ENCODE peak calls at places on chromosome 10, in nine cellular contexts. D, E, T, I, S, Z, N, K and M are unnamed samples.

GRCh38 chr10:102767428-102768160 is 23.8 kb downstream of the WBP1L start:
- DNase-seq in D (no peak), E (no peak), T (no peak), I (no peak), S (no peak), Z (no peak), N (no peak), K (no peak), M (no peak)

GRCh38 chr10:25083546-25084111 is 67.2 kb downstream of the THNSL1 start:
- DNase-seq in D (no peak), E (no peak), T (no peak), I (no peak), S (no peak), Z (no peak), N (no peak), K (no peak), M (no peak)

GRCh38 chr10:9709849-9710248 is 1307.8 kb upstream of the CELF2 start:
- DNase-seq in D (no peak), E (no peak), T (no peak), I (no peak), S (no peak), Z (peak), N (no peak), K (no peak), M (no peak)

GRCh38 chr10:32955299-32955772 is 2.7 kb downstream of the ITGB1 start:
- DNase-seq in D (no peak), E (no peak), T (no peak), I (peak), S (no peak), Z (no peak), N (no peak), K (peak), M (peak)

GRCh38 chr10:28269842-28270456 is 32.9 kb downstream of the MPP7 start:
- DNase-seq in D (no peak), E (no peak), T (no peak), I (no peak), S (no peak), Z (no peak), N (no peak), K (no peak), M (no peak)

GRCh38 chr10:14244147-14244546 is 86.6 kb downstream of the FRMD4A start:
- DNase-seq in D (no peak), E (no peak), T (no peak), I (no peak), S (no peak), Z (peak), N (no peak), K (peak), M (no peak)

GRCh38 chr10:11381511-11381910 is 229.9 kb downstream of the USP6NL start:
- DNase-seq in D (no peak), E (no peak), T (no peak), I (no peak), S (no peak), Z (no peak), N (no peak), K (no peak), M (no peak)

GRCh38 chr10:23364378-23364777 is 19.8 kb upstream of the C10orf67 start:
- DNase-seq in D (no peak), E (no peak), T (no peak), I (no peak), S (no peak), Z (no peak), N (no peak), K (no peak), M (no peak)

GRCh38 chr10:114694735-114695134 is 36.7 kb upstream of the ABLIM1 start:
- DNase-seq in D (peak), E (no peak), T (peak), I (peak), S (peak), Z (peak), N (peak), K (peak), M (peak)

GRCh38 chr10:69571618-69572158 is 1.5 kb downstream of the NEUROG3 start:
- DNase-seq in D (no peak), E (no peak), T (no peak), I (no peak), S (no peak), Z (no peak), N (no peak), K (no peak), M (no peak)

GRCh38 chr10:100344386-100344785 is 2.6 kb upstream of the SCD start:
- DNase-seq in D (no peak), E (no peak), T (no peak), I (no peak), S (no peak), Z (no peak), N (no peak), K (no peak), M (no peak)

GRCh38 chr10:130721971-130722370 is 585.8 kb downstream of the GLRX3 start:
- DNase-seq in D (no peak), E (no peak), T (no peak), I (no peak), S (no peak), Z (no peak), N (no peak), K (no peak), M (no peak)

GRCh38 chr10:24513155-24513554 is 210.5 kb downstream of the ARHGAP21 start:
- DNase-seq in D (no peak), E (no peak), T (peak), I (peak), S (no peak), Z (peak), N (no peak), K (peak), M (no peak)

GRCh38 chr10:111360260-111360925 is 283.6 kb downstream of the ADRA2A start:
- DNase-seq in D (no peak), E (no peak), T (peak), I (peak), S (peak), Z (no peak), N (no peak), K (peak), M (no peak)

GRCh38 chr10:109591631-109592030 is 331.7 kb downstream of the XPNPEP1 start:
- DNase-seq in D (no peak), E (no peak), T (no peak), I (no peak), S (no peak), Z (no peak), N (no peak), K (no peak), M (no peak)

GRCh38 chr10:100008142-100008522 is 1.6 kb downstream of the DNMBP start:
- DNase-seq in D (no peak), E (no peak), T (no peak), I (peak), S (no peak), Z (peak), N (no peak), K (peak), M (peak)

GRCh38 chr10:119189811-119190282 is 11.2 kb upstream of the PRDX3 start:
- DNase-seq in D (no peak), E (peak), T (no peak), I (no peak), S (no peak), Z (peak), N (no peak), K (no peak), M (peak)

GRCh38 chr10:12971001-12971788 is 30.3 kb downstream of the CCDC3 start:
- DNase-seq in D (no peak), E (no peak), T (no peak), I (no peak), S (no peak), Z (no peak), N (no peak), K (no peak), M (no peak)

GRCh38 chr10:43849551-43849950 is 200.9 kb upstream of the ZNF32 start:
- DNase-seq in D (no peak), E (no peak), T (no peak), I (no peak), S (no peak), Z (no peak), N (no peak), K (no peak), M (no peak)

GRCh38 chr10:20289055-20289454 is 472.8 kb downstream of the PLXDC2 start:
- DNase-seq in D (no peak), E (no peak), T (no peak), I (no peak), S (no peak), Z (no peak), N (no peak), K (no peak), M (no peak)

GRCh38 chr10:96387601-96388000 is 28.8 kb upstream of the OPALIN start:
- DNase-seq in D (no peak), E (no peak), T (no peak), I (no peak), S (no peak), Z (no peak), N (no peak), K (no peak), M (no peak)

GRCh38 chr10:10462116-10462515 is 555.6 kb upstream of the CELF2 start:
- DNase-seq in D (no peak), E (no peak), T (no peak), I (no peak), S (no peak), Z (no peak), N (no peak), K (no peak), M (no peak)

GRCh38 chr10:73168486-73168844 is 546 bp downstream of the FAM149B1 start:
- DNase-seq in D (no peak), E (no peak), T (no peak), I (no peak), S (no peak), Z (no peak), N (no peak), K (peak), M (no peak)

GRCh38 chr10:34815174-34816066 is at the start of gene PARD3:
- DNase-seq in D (no peak), E (no peak), T (peak), I (peak), S (peak), Z (peak), N (peak), K (peak), M (peak)

GRCh38 chr10:69319911-69320316 is 41.6 kb downstream of the HK1 start:
- DNase-seq in D (no peak), E (no peak), T (no peak), I (no peak), S (peak), Z (no peak), N (no peak), K (no peak), M (no peak)

GRCh38 chr10:3825862-3826351 is 40.9 kb upstream of the KLF6 start:
- DNase-seq in D (no peak), E (no peak), T (no peak), I (no peak), S (no peak), Z (no peak), N (no peak), K (no peak), M (no peak)

GRCh38 chr10:93471110-93471651 is 11.0 kb downstream of the MYOF start:
- DNase-seq in D (no peak), E (peak), T (peak), I (peak), S (no peak), Z (peak), N (no peak), K (peak), M (peak)

GRCh38 chr10:133275683-133276092 is 980 bp downstream of the ADAM8 start:
- DNase-seq in D (no peak), E (no peak), T (no peak), I (peak), S (peak), Z (no peak), N (no peak), K (no peak), M (no peak)

GRCh38 chr10:84138478-84139125 is 707 bp upstream of the GHITM start:
- DNase-seq in D (peak), E (no peak), T (peak), I (no peak), S (peak), Z (peak), N (peak), K (no peak), M (no peak)

GRCh38 chr10:11424456-11425287 is 186.8 kb downstream of the USP6NL start:
- DNase-seq in D (no peak), E (peak), T (peak), I (peak), S (no peak), Z (peak), N (no peak), K (peak), M (peak)

GRCh38 chr10:11325817-11326216 is 285.6 kb downstream of the USP6NL start:
- DNase-seq in D (no peak), E (peak), T (no peak), I (no peak), S (no peak), Z (peak), N (no peak), K (no peak), M (no peak)

GRCh38 chr10:64506963-64507362 is 985.8 kb downstream of the REEP3 start:
- DNase-seq in D (no peak), E (no peak), T (no peak), I (no peak), S (no peak), Z (no peak), N (no peak), K (no peak), M (no peak)

GRCh38 chr10:27192284-27192683 is 37.1 kb downstream of the MASTL start:
- DNase-seq in D (no peak), E (peak), T (peak), I (peak), S (no peak), Z (peak), N (no peak), K (peak), M (peak)

GRCh38 chr10:84265378-84265777 is 20.5 kb downstream of the RGR start:
- DNase-seq in D (no peak), E (no peak), T (no peak), I (no peak), S (no peak), Z (no peak), N (no peak), K (no peak), M (no peak)

GRCh38 chr10:100743626-100744135 is 1.7 kb upstream of the PAX2 start:
- DNase-seq in D (no peak), E (peak), T (peak), I (peak), S (peak), Z (peak), N (peak), K (peak), M (peak)

GRCh38 chr10:111475720-111476119 is 398.9 kb downstream of the ADRA2A start:
- DNase-seq in D (no peak), E (no peak), T (no peak), I (no peak), S (no peak), Z (no peak), N (no peak), K (no peak), M (no peak)

GRCh38 chr10:116848032-116848911 is 1.0 kb upstream of the ENO4 start:
- DNase-seq in D (no peak), E (no peak), T (no peak), I (no peak), S (no peak), Z (no peak), N (no peak), K (no peak), M (no peak)

GRCh38 chr10:129916506-129916995 is 47.5 kb downstream of the EBF3 start:
- DNase-seq in D (no peak), E (no peak), T (no peak), I (no peak), S (no peak), Z (no peak), N (no peak), K (no peak), M (no peak)